ENCODE peak calls at places on chromosomes 3 and 15, in six cellular contexts. O is transverse colon, L is uterus, Y is heart left ventricle, E is GM12878, B is thyroid gland. H is an unnamed sample.

GRCh38 chr3:30195352-30195751 is 411.0 kb upstream of the TGFBR2 start:
- DNase-seq in O (no peak), L (no peak), Y (no peak), E (no peak), B (no peak), H (no peak)

GRCh38 chr3:113231827-113232253 is 20.5 kb downstream of the BOC start:
- DNase-seq in O (no peak), L (no peak), Y (no peak), E (no peak), B (peak; percentile 77), H (no peak)

GRCh38 chr15:46304320-46304719 is 669.5 kb downstream of the SQOR start:
- DNase-seq in O (no peak), L (no peak), Y (no peak), E (no peak), B (no peak), H (no peak)

GRCh38 chr3:192851821-192852352 is 65.8 kb downstream of the MB21D2 start:
- DNase-seq in O (peak; percentile 81), L (no peak), Y (peak; percentile 64), E (no peak), B (peak; percentile 85), H (peak; percentile 91)

GRCh38 chr3:23859839-23860382 is 54.2 kb downstream of the UBE2E1 start:
- DNase-seq in O (no peak), L (no peak), Y (no peak), E (no peak), B (no peak), H (no peak)

GRCh38 chr15:34336947-34337556 is 529 bp downstream of the SLC12A6 start:
- DNase-seq in O (peak; percentile 35), L (no peak), Y (no peak), E (no peak), B (no peak), H (no peak)

GRCh38 chr15:71385026-71385425 is 269.8 kb downstream of the THSD4 start:
- DNase-seq in O (peak; percentile 19), L (no peak), Y (no peak), E (no peak), B (peak; percentile 59), H (no peak)

GRCh38 chr3:173553635-173554280 is 156.2 kb downstream of the NLGN1 start:
- DNase-seq in O (no peak), L (no peak), Y (no peak), E (no peak), B (peak; percentile 20), H (no peak)

GRCh38 chr3:54931182-54931581 is 3.3 kb upstream of the LRTM1 start:
- DNase-seq in O (no peak), L (no peak), Y (no peak), E (no peak), B (no peak), H (no peak)

GRCh38 chr3:157082305-157082981 is 77.5 kb downstream of the CCNL1 start:
- DNase-seq in O (no peak), L (no peak), Y (no peak), E (no peak), B (no peak), H (no peak)

GRCh38 chr3:107740992-107741896 is 218.5 kb downstream of the BBX start:
- DNase-seq in O (no peak), L (no peak), Y (no peak), E (no peak), B (no peak), H (no peak)

GRCh38 chr3:16136042-16136441 is 38.4 kb upstream of the GALNT15 start:
- DNase-seq in O (no peak), L (no peak), Y (no peak), E (no peak), B (no peak), H (no peak)

GRCh38 chr3:12758025-12758830 is 831 bp downstream of the TMEM40 start:
- DNase-seq in O (no peak), L (peak; percentile 47), Y (peak; percentile 51), E (no peak), B (peak; percentile 76), H (peak; percentile 9)

GRCh38 chr3:74066456-74066855 is 441.7 kb upstream of the PDZRN3 start:
- DNase-seq in O (no peak), L (no peak), Y (no peak), E (no peak), B (no peak), H (no peak)

GRCh38 chr15:41474941-41475340 is 18.7 kb upstream of the ITPKA start:
- DNase-seq in O (peak; percentile 60), L (no peak), Y (no peak), E (no peak), B (no peak), H (no peak)

GRCh38 chr3:169879013-169879412 is 9.3 kb upstream of the LRRC31 start:
- DNase-seq in O (no peak), L (no peak), Y (no peak), E (no peak), B (no peak), H (no peak)

GRCh38 chr3:183381179-183381578 is 47.2 kb downstream of the MCF2L2 start:
- DNase-seq in O (no peak), L (no peak), Y (no peak), E (no peak), B (no peak), H (no peak)

GRCh38 chr15:94164202-94164807 is 67.1 kb upstream of the MCTP2 start:
- DNase-seq in O (peak; percentile 63), L (peak; percentile 23), Y (peak; percentile 42), E (no peak), B (peak; percentile 52), H (peak; percentile 71)

GRCh38 chr15:62972814-62973213 is 69.7 kb upstream of the TPM1 start:
- DNase-seq in O (no peak), L (no peak), Y (no peak), E (no peak), B (no peak), H (no peak)

GRCh38 chr15:51401872-51402517 is 60.5 kb downstream of the GLDN start:
- DNase-seq in O (peak; percentile 19), L (no peak), Y (peak; percentile 51), E (no peak), B (peak; percentile 52), H (peak; percentile 53)

GRCh38 chr3:195859061-195859845 is 47.5 kb upstream of the MUC4 start:
- DNase-seq in O (peak; percentile 78), L (peak; percentile 79), Y (peak; percentile 68), E (no peak), B (peak; percentile 62), H (peak; percentile 69)

GRCh38 chr15:31230630-31231485 is 95.8 kb upstream of the KLF13 start:
- DNase-seq in O (peak; percentile 38), L (no peak), Y (no peak), E (peak; percentile 99), B (peak; percentile 57), H (no peak)

GRCh38 chr15:31799711-31800321 is 230.5 kb upstream of the CHRNA7 start:
- DNase-seq in O (no peak), L (no peak), Y (no peak), E (peak; percentile 77), B (no peak), H (no peak)

GRCh38 chr3:11413071-11413470 is 140.9 kb downstream of the ATG7 start:
- DNase-seq in O (no peak), L (no peak), Y (no peak), E (no peak), B (no peak), H (no peak)

GRCh38 chr3:11410564-11410963 is 138.4 kb downstream of the ATG7 start:
- DNase-seq in O (no peak), L (no peak), Y (no peak), E (no peak), B (no peak), H (no peak)

GRCh38 chr3:11411956-11412355 is 139.8 kb downstream of the ATG7 start:
- DNase-seq in O (no peak), L (no peak), Y (no peak), E (no peak), B (no peak), H (no peak)

GRCh38 chr3:11405323-11405722 is 133.1 kb downstream of the ATG7 start:
- DNase-seq in O (no peak), L (no peak), Y (no peak), E (no peak), B (no peak), H (no peak)

GRCh38 chr3:11407644-11408043 is 135.4 kb downstream of the ATG7 start:
- DNase-seq in O (no peak), L (no peak), Y (no peak), E (no peak), B (no peak), H (no peak)
- H3K9me3 ChIP-seq in O (peaks cover 6% of the 10 kb centered on the region), L (no peaks in the 10 kb centered on the region), Y (no peaks in the 10 kb centered on the region), E (peaks cover 11% of the 10 kb centered on the region), B (no peaks in the 10 kb centered on the region), H (peaks cover 8% of the 10 kb centered on the region)

GRCh38 chr3:66464512-66464894 is 36.3 kb downstream of the LRIG1 start:
- DNase-seq in O (no peak), L (no peak), Y (no peak), E (no peak), B (no peak), H (no peak)

GRCh38 chr3:66463734-66464511 is 36.9 kb downstream of the LRIG1 start:
- DNase-seq in O (no peak), L (no peak), Y (no peak), E (no peak), B (no peak), H (no peak)

GRCh38 chr3:66465034-66465433 is 35.8 kb downstream of the LRIG1 start:
- DNase-seq in O (no peak), L (no peak), Y (no peak), E (no peak), B (no peak), H (no peak)

GRCh38 chr3:66466606-66467270 is 34.1 kb downstream of the LRIG1 start:
- DNase-seq in O (no peak), L (no peak), Y (no peak), E (no peak), B (peak; percentile 54), H (no peak)

GRCh38 chr3:66465587-66465986 is 35.2 kb downstream of the LRIG1 start:
- DNase-seq in O (no peak), L (no peak), Y (no peak), E (no peak), B (no peak), H (no peak)
- TF ChIP-seq CTCF in O (no peak), L (no peak), Y (no peak), E (no peak), B (no peak), H (no peak)

GRCh38 chr15:78077860-78078187 is 313 bp upstream of the TBC1D2B start:
- DNase-seq in O (peak; percentile 6), L (no peak), Y (no peak), E (no peak), B (no peak), H (no peak)

GRCh38 chr15:78079296-78080087 is 2.0 kb upstream of the TBC1D2B start:
- DNase-seq in O (peak; percentile 7), L (no peak), Y (no peak), E (no peak), B (no peak), H (peak; percentile 9)

GRCh38 chr15:78076231-78077052 is 1.1 kb downstream of the TBC1D2B start:
- DNase-seq in O (no peak), L (no peak), Y (no peak), E (no peak), B (peak; percentile 11), H (no peak)

GRCh38 chr15:78075490-78076230 is 1.9 kb downstream of the TBC1D2B start:
- DNase-seq in O (peak; percentile 70), L (peak; percentile 52), Y (peak; percentile 42), E (no peak), B (peak; percentile 84), H (peak; percentile 85)

GRCh38 chr15:78077053-78077859 is at the start of gene TBC1D2B:
- DNase-seq in O (peak; percentile 76), L (peak; percentile 69), Y (peak; percentile 75), E (no peak), B (peak; percentile 60), H (peak; percentile 64)
- TF ChIP-seq POLR2A in O (peak; percentile 47), L (no peak), Y (no peak), E (no peak), B (no peak), H (peak; percentile 43)

GRCh38 chr15:25208735-25209134 is 230.1 kb downstream of the UBE3A start:
- DNase-seq in O (no peak), L (no peak), Y (no peak), E (no peak), B (no peak), H (no peak)
- H3K9me3 ChIP-seq in O (peaks cover 5% of the 10 kb centered on the region), L (no peaks in the 10 kb centered on the region), Y (no peaks in the 10 kb centered on the region), E (peaks cover 1% of the 10 kb centered on the region), B (no peaks in the 10 kb centered on the region), H (no peaks in the 10 kb centered on the region)